ENCODE peak calls at places on chromosome 1, in four cellular contexts. G, V, D and Y are unnamed samples. For H3K27me3, the result is how much of the 10 kb centered on the place peaks cover.

GRCh38 chr1:168416220-168416619 is 127.6 kb downstream of the XCL2 start:
- DNase-seq in G (no peak), V (no peak), D (no peak), Y (no peak)

GRCh38 chr1:50318428-50318827 is 104.8 kb downstream of the DMRTA2 start:
- DNase-seq in V (no peak), D (no peak), G (no peak), Y (no peak)

GRCh38 chr1:224582041-224582440 is 34.1 kb upstream of the CNIH3 start:
- DNase-seq in G (no peak), D (no peak), V (no peak), Y (no peak)

GRCh38 chr1:99685516-99686180 is 39.7 kb downstream of the PALMD start:
- DNase-seq in D (peak), V (peak), G (peak), Y (peak)

GRCh38 chr1:90550616-90551406 is 166.3 kb downstream of the BARHL2 start:
- DNase-seq in V (no peak), D (no peak), G (no peak), Y (no peak)

GRCh38 chr1:214310010-214310409 is 29.1 kb downstream of the SMYD2 start:
- DNase-seq in V (no peak), D (no peak), G (no peak), Y (no peak)

GRCh38 chr1:66253330-66253921 is 280.5 kb upstream of the SGIP1 start:
- DNase-seq in V (no peak), D (no peak), G (no peak), Y (peak)

GRCh38 chr1:27499142-27499541 is 9.2 kb upstream of the WASF2 start:
- DNase-seq in D (no peak), G (no peak), V (no peak), Y (no peak)

GRCh38 chr1:61388586-61388985 is 306.2 kb downstream of the NFIA start:
- DNase-seq in V (no peak), D (no peak), G (no peak), Y (no peak)

GRCh38 chr1:153395136-153395685 is 4.3 kb upstream of the S100A8 start:
- DNase-seq in D (no peak), V (no peak), G (no peak), Y (no peak)

GRCh38 chr1:212270564-212270963 is 14.6 kb upstream of the PPP2R5A start:
- DNase-seq in D (no peak), G (no peak), V (no peak), Y (no peak)

GRCh38 chr1:54335396-54336056 is 70.7 kb downstream of the SSBP3 start:
- DNase-seq in G (no peak), D (peak), V (peak), Y (no peak)

GRCh38 chr1:72230746-72231145 is 51.6 kb downstream of the NEGR1 start:
- DNase-seq in V (no peak), D (no peak), G (no peak), Y (no peak)

GRCh38 chr1:45617618-45618017 is 6.2 kb downstream of the CCDC17 start:
- DNase-seq in G (no peak), D (no peak), V (no peak), Y (no peak)

GRCh38 chr1:206457408-206457807 is 12.9 kb upstream of the IKBKE start:
- DNase-seq in G (no peak), D (peak), V (no peak), Y (no peak)

GRCh38 chr1:197776348-197777082 is 1.2 kb upstream of the DENND1B start:
- DNase-seq in G (no peak), D (no peak), V (no peak), Y (no peak)

GRCh38 chr1:237921290-237921689 is 30.6 kb upstream of the ZP4 start:
- DNase-seq in D (no peak), G (no peak), V (no peak), Y (no peak)

GRCh38 chr1:143698016-143698415 is 273.8 kb downstream of the FAM72C start:
- DNase-seq in V (no peak), D (no peak), G (no peak), Y (peak)

GRCh38 chr1:111475706-111476105 is 1.9 kb downstream of the C1orf162 start:
- DNase-seq in V (no peak), D (no peak), G (no peak), Y (no peak)

GRCh38 chr1:234579967-234580366 is 30.0 kb downstream of the IRF2BP2 start:
- DNase-seq in V (no peak), G (no peak), D (no peak), Y (no peak)

GRCh38 chr1:227944931-227945890 is 2.5 kb downstream of the WNT9A start:
- DNase-seq in G (no peak), D (no peak), V (peak), Y (no peak)

GRCh38 chr1:151547119-151547899 is 7.2 kb downstream of the TUFT1 start:
- DNase-seq in D (peak), V (peak), G (no peak), Y (peak)

GRCh38 chr1:33323663-33324477 is 3.0 kb upstream of the A3GALT2 start:
- DNase-seq in V (no peak), G (peak), D (no peak), Y (no peak)

GRCh38 chr1:33324677-33325417 is 3.9 kb upstream of the A3GALT2 start:
- DNase-seq in G (peak), V (no peak), D (no peak), Y (no peak)

GRCh38 chr1:33327587-33328325 is 6.9 kb upstream of the A3GALT2 start:
- DNase-seq in G (peak), V (peak), D (peak), Y (no peak)

GRCh38 chr1:33328817-33329216 is 7.9 kb upstream of the A3GALT2 start:
- DNase-seq in V (no peak), G (peak), D (no peak), Y (no peak)

GRCh38 chr1:33326690-33327300 is 5.9 kb upstream of the A3GALT2 start:
- DNase-seq in V (no peak), D (no peak), G (peak), Y (no peak)
- H3K4me3 ChIP-seq in V (no peak), D (no peak), G (no peak), Y (no peak)

GRCh38 chr1:26363549-26364448 is 8.8 kb downstream of the ZNF683 start:
- DNase-seq in V (peak), D (peak), G (peak), Y (peak)

GRCh38 chr1:26362331-26362730 is 8.4 kb upstream of the CRYBG2 start:
- DNase-seq in D (no peak), G (no peak), V (no peak), Y (no peak)

GRCh38 chr1:26360807-26361604 is 7.1 kb upstream of the CRYBG2 start:
- DNase-seq in G (no peak), D (no peak), V (no peak), Y (no peak)

GRCh38 chr1:26360051-26360806 is 6.3 kb upstream of the CRYBG2 start:
- DNase-seq in D (no peak), G (no peak), V (no peak), Y (no peak)

DNA sequence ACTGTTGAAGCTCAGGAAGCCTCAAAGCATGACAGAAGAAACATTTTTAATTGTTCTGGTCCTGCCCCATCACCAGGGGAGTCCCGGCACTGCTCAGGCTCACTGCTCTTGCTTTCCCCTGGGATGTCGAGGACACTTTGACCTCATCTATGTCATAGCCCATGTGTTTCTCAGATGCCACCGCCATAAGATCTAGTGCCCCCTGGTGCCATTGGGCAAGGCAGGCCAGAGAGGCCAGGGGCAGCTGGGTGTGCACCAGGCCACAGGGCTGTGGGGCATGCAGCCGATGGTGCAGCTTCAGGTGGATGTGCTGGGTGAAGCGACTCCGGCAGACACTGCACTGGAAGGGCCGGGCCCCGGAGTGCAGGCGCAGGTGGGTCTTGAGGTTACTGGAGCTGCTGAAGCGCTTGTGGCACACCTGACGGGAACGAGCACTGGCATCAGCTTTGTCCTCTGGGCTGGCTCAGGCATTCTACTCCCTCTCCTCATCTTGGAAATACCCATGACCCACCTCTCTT is 7.7 kb upstream of the CRYBG2 start:
- DNase-seq in G (no peak), D (no peak), V (no peak), Y (no peak)
- H3K27me3 ChIP-seq in G (under half), D (under half), V (half or more), Y (under half)

DNA sequence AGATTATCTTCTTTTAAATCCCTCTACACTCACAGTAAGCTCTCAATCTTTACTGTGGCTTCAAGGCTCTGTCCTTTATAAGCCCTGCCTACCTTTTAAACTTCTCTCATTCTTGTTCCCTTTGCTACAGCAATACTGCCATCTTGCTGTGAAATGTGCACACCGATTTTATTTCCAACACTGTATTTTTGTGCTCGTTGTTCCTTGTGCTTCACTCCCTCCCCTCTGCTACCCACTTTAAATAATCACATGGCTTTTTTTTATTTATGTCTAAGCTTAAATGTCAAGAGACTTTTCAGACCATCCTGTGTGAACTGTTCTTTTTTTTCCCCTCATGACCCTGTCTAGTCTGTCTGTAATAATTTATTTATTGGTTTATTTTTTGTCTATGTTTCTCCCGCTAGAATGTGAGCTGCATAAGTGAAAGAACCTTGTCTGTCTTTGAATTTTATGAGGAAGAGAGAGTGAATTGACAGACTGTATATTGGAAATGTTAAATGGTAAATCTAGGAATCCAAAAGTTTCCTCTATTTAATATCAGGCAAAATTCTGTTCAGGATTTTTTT is 45.7 kb downstream of the ABCD3 start:
- DNase-seq in D (no peak), V (no peak), G (no peak), Y (peak)
- H3K4me3 ChIP-seq in D (no peak), V (no peak), G (no peak), Y (no peak)

GRCh38 chr1:154831470-154831869 is 38.6 kb downstream of the KCNN3 start:
- DNase-seq in D (no peak), V (peak), G (no peak), Y (no peak)
- H3K27me3 ChIP-seq in D (under half), V (under half), G (under half), Y (under half)

GRCh38 chr1:44008259-44008658 is 16.9 kb downstream of the CCDC24 start:
- DNase-seq in G (no peak), D (no peak), V (no peak), Y (no peak)
- H3K4me3 ChIP-seq in G (no peak), D (no peak), V (no peak), Y (no peak)

GRCh38 chr1:217193151-217193550 is 437.7 kb downstream of the GPATCH2 start:
- DNase-seq in G (no peak), D (no peak), V (no peak), Y (no peak)
- H3K27me3 ChIP-seq in G (under half), D (under half), V (under half), Y (under half)

GRCh38 chr1:247447162-247447909 is 10.6 kb downstream of the OR2B11 start:
- DNase-seq in G (no peak), V (no peak), D (no peak), Y (no peak)
- H3K4me3 ChIP-seq in G (peak), V (peak), D (peak), Y (no peak)

GRCh38 chr1:195934839-195935557 is 673.2 kb downstream of the KCNT2 start:
- DNase-seq in V (no peak), D (no peak), G (no peak), Y (no peak)

DNA sequence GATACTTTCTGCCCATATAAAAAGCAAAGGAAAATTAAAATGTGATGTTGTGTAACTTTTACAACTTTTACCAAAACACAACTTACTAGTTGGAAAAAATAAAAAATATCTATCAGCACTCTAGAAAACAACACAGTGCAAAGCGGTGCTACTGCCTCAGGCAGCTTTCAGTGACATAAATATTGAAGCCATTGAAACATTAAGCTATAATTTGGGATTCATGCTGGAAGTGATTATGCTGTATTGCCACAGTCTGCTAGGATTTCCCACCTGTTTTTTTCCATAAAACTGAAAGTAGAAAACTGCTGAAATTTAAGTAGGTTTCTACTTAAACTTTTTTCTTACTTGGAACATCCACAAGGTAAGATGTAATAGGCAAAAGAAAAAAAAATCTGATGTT is 674.4 kb downstream of the KCNT2 start:
- DNase-seq in V (no peak), D (no peak), G (no peak), Y (no peak)
- H3K27me3 ChIP-seq in V (under half), D (under half), G (under half), Y (under half)

GRCh38 chr1:155255243-155256100 is at the start of gene ENTREP3:
- DNase-seq in V (peak), D (peak), G (peak), Y (peak)

GRCh38 chr1:155254228-155254713 is 1.0 kb downstream of the ENTREP3 start:
- DNase-seq in V (no peak), G (no peak), D (no peak), Y (no peak)

GRCh38 chr1:155253208-155253607 is 2.1 kb downstream of the ENTREP3 start:
- DNase-seq in D (no peak), V (no peak), G (no peak), Y (peak)

GRCh38 chr1:155254714-155255242 is 505 bp downstream of the ENTREP3 start:
- DNase-seq in G (no peak), V (no peak), D (peak), Y (peak)

GRCh38 chr1:155253797-155254196 is 1.5 kb downstream of the ENTREP3 start:
- DNase-seq in D (no peak), G (no peak), V (no peak), Y (no peak)
- H3K4me3 ChIP-seq in D (peak), G (peak), V (no peak), Y (peak)

GRCh38 chr1:47230692-47231313 is 1.2 kb downstream of the TAL1 start:
- DNase-seq in V (no peak), D (no peak), G (no peak), Y (peak)

GRCh38 chr1:47231314-47232186 is 475 bp downstream of the TAL1 start:
- DNase-seq in V (peak), D (peak), G (no peak), Y (peak)

GRCh38 chr1:47229031-47229831 is 2.8 kb downstream of the TAL1 start:
- DNase-seq in G (no peak), V (no peak), D (no peak), Y (peak)

GRCh38 chr1:47228644-47229030 is 3.4 kb downstream of the TAL1 start:
- DNase-seq in D (no peak), V (peak), G (no peak), Y (peak)

GRCh38 chr1:47229884-47230691 is 1.9 kb downstream of the TAL1 start:
- DNase-seq in D (no peak), G (no peak), V (no peak), Y (no peak)
- H3K27me3 ChIP-seq in D (under half), G (half or more), V (half or more), Y (under half)